ENCODE peak calls at places on chromosomes 12 and 14, in eight cellular contexts. One of them, this sample, is unnamed.

GRCh38 chr12:111430418-111431353 is 25.0 kb downstream of the SH2B3 start:
- DNase-seq in bronchial epithelial cell: no peak
- DNase-seq in CD8-positive, alpha-beta T cell: no peak
- DNase-seq in right atrium auricular region: no peak
- DNase-seq in coronary artery: no peak
- DNase-seq in endothelial cell of umbilical vein: peak
- DNase-seq in brain microvascular endothelial cell: no peak
- DNase-seq in endothelial cell: no peak
- DNase-seq in this sample: no peak

GRCh38 chr12:85874064-85874463 is at the start of gene NTS:
- DNase-seq in endothelial cell: peak
- DNase-seq in CD8-positive, alpha-beta T cell: no peak
- DNase-seq in bronchial epithelial cell: peak
- DNase-seq in coronary artery: no peak
- DNase-seq in endothelial cell of umbilical vein: no peak
- DNase-seq in brain microvascular endothelial cell: no peak
- DNase-seq in right atrium auricular region: no peak
- DNase-seq in this sample: no peak

GRCh38 chr14:69443296-69443805 is 41.2 kb upstream of the PLEKHD1 start:
- DNase-seq in brain microvascular endothelial cell: no peak
- DNase-seq in endothelial cell of umbilical vein: no peak
- DNase-seq in right atrium auricular region: no peak
- DNase-seq in endothelial cell: no peak
- DNase-seq in CD8-positive, alpha-beta T cell: no peak
- DNase-seq in coronary artery: no peak
- DNase-seq in bronchial epithelial cell: peak
- DNase-seq in this sample: no peak

GRCh38 chr12:106760184-106760531 is 14.3 kb upstream of the RIC8B start:
- DNase-seq in right atrium auricular region: no peak
- DNase-seq in brain microvascular endothelial cell: peak
- DNase-seq in bronchial epithelial cell: no peak
- DNase-seq in CD8-positive, alpha-beta T cell: no peak
- DNase-seq in coronary artery: no peak
- DNase-seq in endothelial cell of umbilical vein: no peak
- DNase-seq in endothelial cell: no peak
- DNase-seq in this sample: no peak

GRCh38 chr12:77118696-77119095 is 53.3 kb upstream of the E2F7 start:
- DNase-seq in endothelial cell: no peak
- DNase-seq in coronary artery: no peak
- DNase-seq in bronchial epithelial cell: peak
- DNase-seq in CD8-positive, alpha-beta T cell: no peak
- DNase-seq in right atrium auricular region: no peak
- DNase-seq in endothelial cell of umbilical vein: no peak
- DNase-seq in brain microvascular endothelial cell: peak
- DNase-seq in this sample: no peak

GRCh38 chr14:65229431-65230286 is 127.3 kb upstream of the MAX start:
- DNase-seq in CD8-positive, alpha-beta T cell: no peak
- DNase-seq in endothelial cell of umbilical vein: peak
- DNase-seq in bronchial epithelial cell: no peak
- DNase-seq in endothelial cell: peak
- DNase-seq in coronary artery: no peak
- DNase-seq in right atrium auricular region: no peak
- DNase-seq in brain microvascular endothelial cell: no peak
- DNase-seq in this sample: no peak

GRCh38 chr12:1843641-1844005 is 23.3 kb downstream of the LRTM2 start:
- DNase-seq in coronary artery: peak
- DNase-seq in CD8-positive, alpha-beta T cell: no peak
- DNase-seq in endothelial cell: no peak
- DNase-seq in bronchial epithelial cell: no peak
- DNase-seq in endothelial cell of umbilical vein: no peak
- DNase-seq in right atrium auricular region: no peak
- DNase-seq in brain microvascular endothelial cell: no peak
- DNase-seq in this sample: no peak

GRCh38 chr14:61609143-61609851 is 86.0 kb upstream of the HIF1A start:
- DNase-seq in endothelial cell: peak
- DNase-seq in CD8-positive, alpha-beta T cell: no peak
- DNase-seq in endothelial cell of umbilical vein: peak
- DNase-seq in brain microvascular endothelial cell: no peak
- DNase-seq in right atrium auricular region: no peak
- DNase-seq in coronary artery: no peak
- DNase-seq in bronchial epithelial cell: no peak
- DNase-seq in this sample: no peak

GRCh38 chr12:92829683-92830282 is 99.3 kb downstream of the EEA1 start:
- DNase-seq in brain microvascular endothelial cell: no peak
- DNase-seq in bronchial epithelial cell: no peak
- DNase-seq in endothelial cell: no peak
- DNase-seq in endothelial cell of umbilical vein: no peak
- DNase-seq in right atrium auricular region: no peak
- DNase-seq in coronary artery: no peak
- DNase-seq in CD8-positive, alpha-beta T cell: no peak
- DNase-seq in this sample: no peak

GRCh38 chr12:92828565-92828964 is 100.5 kb downstream of the EEA1 start:
- DNase-seq in coronary artery: no peak
- DNase-seq in brain microvascular endothelial cell: no peak
- DNase-seq in endothelial cell of umbilical vein: no peak
- DNase-seq in right atrium auricular region: no peak
- DNase-seq in bronchial epithelial cell: no peak
- DNase-seq in CD8-positive, alpha-beta T cell: no peak
- DNase-seq in endothelial cell: no peak
- DNase-seq in this sample: no peak

DNA sequence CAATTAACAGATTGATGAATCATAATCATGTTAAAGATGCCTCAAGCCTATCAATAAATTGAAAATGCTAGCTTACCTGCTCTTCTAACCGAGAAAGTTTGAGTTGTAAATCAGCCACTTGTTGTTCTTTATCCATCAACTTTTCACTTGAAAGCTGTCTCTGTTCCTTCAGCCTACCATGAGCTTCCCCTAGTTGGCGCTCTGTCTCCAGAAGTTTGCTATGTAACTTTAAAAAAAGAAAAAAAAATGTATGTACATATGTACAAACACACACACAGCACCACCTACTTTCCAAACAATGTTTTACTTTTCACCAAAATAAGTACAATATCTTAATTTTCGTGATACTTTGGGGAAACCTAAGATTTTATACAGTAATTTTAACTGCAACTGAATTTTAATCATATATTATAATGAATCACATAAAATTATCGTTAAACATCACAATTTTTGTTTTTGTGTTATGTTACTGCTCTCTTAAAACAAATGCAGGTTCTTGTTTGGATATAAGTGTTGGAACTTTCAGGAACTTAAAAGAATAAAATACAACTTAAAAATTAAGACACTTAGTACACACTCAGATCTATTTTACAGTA is 101.2 kb downstream of the EEA1 start:
- DNase-seq in coronary artery: no peak
- DNase-seq in bronchial epithelial cell: peak
- DNase-seq in endothelial cell of umbilical vein: peak
- DNase-seq in right atrium auricular region: no peak
- DNase-seq in CD8-positive, alpha-beta T cell: no peak
- DNase-seq in brain microvascular endothelial cell: peak
- DNase-seq in endothelial cell: peak
- DNase-seq in this sample: no peak
- TF ChIP-seq CTCF in coronary artery: no peak
- TF ChIP-seq CTCF in bronchial epithelial cell: peak
- TF ChIP-seq CTCF in endothelial cell of umbilical vein: peak
- TF ChIP-seq CTCF in right atrium auricular region: peak
- TF ChIP-seq CTCF in CD8-positive, alpha-beta T cell: peak
- TF ChIP-seq CTCF in brain microvascular endothelial cell: peak
- TF ChIP-seq CTCF in endothelial cell: peak
- TF ChIP-seq CTCF in this sample: peak

DNA sequence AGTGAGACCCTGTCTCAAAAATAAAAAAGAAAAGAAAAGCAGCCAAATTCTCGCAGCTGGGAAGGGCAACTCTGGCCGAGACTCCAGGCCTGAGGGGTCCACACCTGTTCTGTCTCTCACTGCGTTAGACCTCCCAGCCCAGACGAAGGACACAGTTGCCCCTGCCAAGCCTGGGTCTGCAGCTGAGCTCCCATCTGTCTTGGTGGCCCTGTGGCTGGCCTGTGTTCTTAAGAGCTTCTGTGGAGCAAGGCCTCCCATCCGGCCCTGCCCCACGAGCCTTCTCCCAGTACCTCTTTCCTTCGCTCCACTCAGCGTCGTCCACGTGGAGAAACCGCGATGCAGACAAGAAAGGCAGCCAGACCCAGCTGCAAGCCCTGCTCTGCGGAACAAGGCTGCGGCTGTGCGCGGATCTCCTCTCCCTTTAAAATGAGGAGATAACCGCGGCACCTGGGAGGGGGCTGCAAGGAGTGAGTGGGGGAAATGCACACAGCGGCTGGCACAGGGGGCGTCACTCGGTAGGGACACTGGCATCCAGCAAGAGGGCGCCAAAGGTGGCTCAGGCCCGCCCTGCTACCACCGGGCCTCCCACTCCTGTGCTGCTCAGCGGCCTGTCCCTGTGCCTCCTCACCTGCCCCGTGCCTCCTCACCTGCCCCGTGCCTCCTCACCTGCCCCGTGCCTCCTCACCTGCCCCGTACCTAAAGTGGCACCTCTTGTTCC is 42.4 kb downstream of the LRRC74A start:
- DNase-seq in coronary artery: no peak
- DNase-seq in right atrium auricular region: no peak
- DNase-seq in endothelial cell of umbilical vein: no peak
- DNase-seq in bronchial epithelial cell: no peak
- DNase-seq in endothelial cell: no peak
- DNase-seq in brain microvascular endothelial cell: no peak
- DNase-seq in CD8-positive, alpha-beta T cell: no peak
- DNase-seq in this sample: no peak
- TF ChIP-seq CTCF in coronary artery: no peak
- TF ChIP-seq CTCF in right atrium auricular region: no peak
- TF ChIP-seq CTCF in endothelial cell of umbilical vein: no peak
- TF ChIP-seq CTCF in bronchial epithelial cell: no peak
- TF ChIP-seq CTCF in endothelial cell: no peak
- TF ChIP-seq CTCF in brain microvascular endothelial cell: no peak
- TF ChIP-seq CTCF in CD8-positive, alpha-beta T cell: no peak
- TF ChIP-seq CTCF in this sample: no peak

GRCh38 chr12:53988519-53989226 is 3.7 kb downstream of the HOXC10 start:
- DNase-seq in coronary artery: no peak
- DNase-seq in endothelial cell: no peak
- DNase-seq in bronchial epithelial cell: no peak
- DNase-seq in brain microvascular endothelial cell: no peak
- DNase-seq in right atrium auricular region: no peak
- DNase-seq in endothelial cell of umbilical vein: no peak
- DNase-seq in CD8-positive, alpha-beta T cell: no peak
- DNase-seq in this sample: no peak

GRCh38 chr12:53990311-53991076 is 5.5 kb downstream of the HOXC10 start:
- DNase-seq in right atrium auricular region: no peak
- DNase-seq in brain microvascular endothelial cell: no peak
- DNase-seq in coronary artery: no peak
- DNase-seq in CD8-positive, alpha-beta T cell: no peak
- DNase-seq in bronchial epithelial cell: no peak
- DNase-seq in endothelial cell: no peak
- DNase-seq in endothelial cell of umbilical vein: no peak
- DNase-seq in this sample: no peak

GRCh38 chr12:53991077-53991460 is 6.1 kb downstream of the HOXC10 start:
- DNase-seq in bronchial epithelial cell: no peak
- DNase-seq in CD8-positive, alpha-beta T cell: no peak
- DNase-seq in coronary artery: no peak
- DNase-seq in brain microvascular endothelial cell: no peak
- DNase-seq in endothelial cell: no peak
- DNase-seq in endothelial cell of umbilical vein: no peak
- DNase-seq in right atrium auricular region: no peak
- DNase-seq in this sample: no peak

GRCh38 chr12:53987748-53988147 is 2.8 kb downstream of the HOXC10 start:
- DNase-seq in endothelial cell: no peak
- DNase-seq in endothelial cell of umbilical vein: no peak
- DNase-seq in brain microvascular endothelial cell: no peak
- DNase-seq in right atrium auricular region: no peak
- DNase-seq in CD8-positive, alpha-beta T cell: no peak
- DNase-seq in bronchial epithelial cell: no peak
- DNase-seq in coronary artery: no peak
- DNase-seq in this sample: no peak

DNA sequence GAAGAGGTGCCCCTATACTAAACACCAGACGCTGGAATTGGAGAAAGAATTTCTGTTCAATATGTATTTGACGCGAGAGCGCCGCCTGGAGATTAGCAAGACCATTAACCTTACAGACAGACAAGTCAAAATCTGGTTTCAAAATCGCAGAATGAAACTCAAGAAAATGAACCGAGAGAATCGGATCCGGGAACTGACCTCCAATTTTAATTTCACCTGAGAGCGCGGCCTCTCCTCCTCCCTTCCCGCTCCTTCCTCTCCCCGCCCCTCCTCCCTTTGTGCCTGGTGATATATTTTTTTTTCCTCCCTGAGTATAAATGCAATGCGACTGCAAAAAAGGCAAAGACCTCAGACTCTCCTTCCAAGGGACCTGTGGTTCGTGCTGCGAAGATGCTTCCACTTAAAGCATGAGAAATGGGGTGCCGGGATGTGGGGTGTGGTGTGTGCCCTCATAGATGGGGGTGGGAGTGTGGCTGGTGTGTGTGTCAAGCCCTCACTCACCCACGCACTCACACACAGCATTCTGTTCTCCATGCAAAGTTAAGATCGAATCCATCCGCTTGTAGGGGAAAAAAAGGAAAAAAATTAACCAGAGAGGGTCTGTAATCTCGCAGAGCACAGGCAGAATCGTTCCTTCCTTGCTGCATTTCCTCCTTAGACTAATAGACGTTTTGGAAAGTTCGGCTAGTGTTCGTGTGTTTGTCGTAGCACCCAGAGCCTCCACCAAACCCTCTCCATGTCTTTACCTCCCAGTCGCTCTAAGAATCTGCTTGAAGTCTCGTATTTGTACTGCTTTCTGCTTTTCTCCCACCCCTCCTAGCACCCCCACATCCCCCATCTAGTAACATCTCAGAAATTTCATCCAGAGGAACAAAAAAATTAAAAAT is 4.5 kb downstream of the HOXC10 start:
- DNase-seq in endothelial cell of umbilical vein: peak
- DNase-seq in bronchial epithelial cell: peak
- DNase-seq in coronary artery: no peak
- DNase-seq in endothelial cell: no peak
- DNase-seq in brain microvascular endothelial cell: no peak
- DNase-seq in right atrium auricular region: no peak
- DNase-seq in CD8-positive, alpha-beta T cell: no peak
- DNase-seq in this sample: no peak
- TF ChIP-seq CTCF in endothelial cell of umbilical vein: peak
- TF ChIP-seq CTCF in bronchial epithelial cell: peak
- TF ChIP-seq CTCF in coronary artery: no peak
- TF ChIP-seq CTCF in endothelial cell: peak
- TF ChIP-seq CTCF in brain microvascular endothelial cell: peak
- TF ChIP-seq CTCF in right atrium auricular region: no peak
- TF ChIP-seq CTCF in CD8-positive, alpha-beta T cell: peak
- TF ChIP-seq CTCF in this sample: peak

DNA sequence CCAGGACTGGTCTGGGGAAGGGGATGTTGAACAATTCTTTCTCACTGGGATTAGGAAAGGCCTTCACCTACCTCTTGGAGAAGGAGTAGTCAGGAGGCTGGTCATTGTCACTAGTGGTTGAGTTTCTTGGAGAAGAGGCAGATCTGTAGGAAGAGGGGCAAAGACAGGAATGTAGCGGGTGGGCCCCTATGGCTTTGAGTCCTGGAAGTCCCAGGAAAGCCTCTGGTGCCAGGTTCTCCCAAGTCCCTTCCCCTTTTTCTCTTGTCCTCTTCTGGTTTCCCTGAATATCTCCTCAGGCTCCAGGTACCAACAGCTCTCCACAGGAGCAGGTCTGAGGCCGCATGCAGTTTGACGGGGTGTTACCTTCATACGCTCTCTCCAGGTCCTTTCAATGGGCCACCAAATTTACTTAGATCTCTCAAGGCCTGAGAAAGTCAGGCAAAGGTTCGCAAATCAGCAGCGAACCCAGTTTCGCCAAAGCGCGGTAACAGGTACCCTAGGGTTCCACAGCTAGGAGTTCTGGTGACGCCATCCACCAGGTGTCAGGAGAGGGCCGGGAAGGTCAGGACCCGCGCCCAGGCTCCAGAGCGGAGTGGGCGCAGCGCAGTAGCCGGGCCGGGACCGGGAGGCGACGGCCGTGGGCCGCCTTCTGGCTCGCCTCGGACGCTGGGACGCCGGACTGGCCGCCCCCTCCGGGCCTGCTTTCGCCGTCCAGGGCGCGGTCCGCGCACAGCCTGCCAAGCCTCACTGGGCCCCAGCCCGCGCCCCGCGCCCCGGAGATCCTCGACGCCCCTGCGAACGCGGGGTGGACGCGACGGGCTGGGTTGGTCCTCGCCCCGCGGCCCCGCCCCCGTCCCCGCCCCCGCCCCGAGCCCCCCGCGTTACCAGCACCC is 795 bp downstream of the SMAGP start:
- DNase-seq in brain microvascular endothelial cell: no peak
- DNase-seq in coronary artery: no peak
- DNase-seq in bronchial epithelial cell: peak
- DNase-seq in endothelial cell of umbilical vein: peak
- DNase-seq in right atrium auricular region: no peak
- DNase-seq in CD8-positive, alpha-beta T cell: peak
- DNase-seq in endothelial cell: peak
- DNase-seq in this sample: no peak
- TF ChIP-seq CTCF in brain microvascular endothelial cell: peak
- TF ChIP-seq CTCF in coronary artery: no peak
- TF ChIP-seq CTCF in bronchial epithelial cell: peak
- TF ChIP-seq CTCF in endothelial cell of umbilical vein: peak
- TF ChIP-seq CTCF in right atrium auricular region: no peak
- TF ChIP-seq CTCF in CD8-positive, alpha-beta T cell: peak
- TF ChIP-seq CTCF in endothelial cell: peak
- TF ChIP-seq CTCF in this sample: peak